ENCODE peak calls at places on chromosome 6, in seven cellular contexts. F is heart right ventricle, T is AG04450, Q is PC-3, L is mesendoderm, O is tibial artery, G is HCT116. X is an unnamed sample.

GRCh38 chr6:81708306-81708705 is 44.2 kb downstream of the TENT5A start:
- DNase-seq in F (no peak), T (no peak), Q (no peak), L (peak), O (no peak), G (no peak), X (no peak)

GRCh38 chr6:10976571-10976970 is 67.5 kb downstream of the ELOVL2 start:
- DNase-seq in F (no peak), T (no peak), Q (peak), L (no peak), O (no peak), G (no peak), X (no peak)

GRCh38 chr6:10557886-10558285 is 36.7 kb downstream of the GCNT2 start:
- DNase-seq in F (no peak), T (no peak), Q (no peak), L (no peak), O (no peak), G (no peak), X (no peak)

GRCh38 chr6:143980921-143981320 is 27.1 kb downstream of the PLAGL1 start:
- DNase-seq in F (no peak), T (no peak), Q (no peak), L (no peak), O (no peak), G (no peak), X (no peak)

GRCh38 chr6:142913036-142913510 is 31.9 kb downstream of the HIVEP2 start:
- DNase-seq in F (no peak), T (no peak), Q (no peak), L (no peak), O (no peak), G (no peak), X (no peak)

GRCh38 chr6:33894438-33894837 is 90.6 kb upstream of the MLN start:
- DNase-seq in F (no peak), T (no peak), Q (no peak), L (no peak), O (no peak), G (no peak), X (no peak)

GRCh38 chr6:55886185-55886836 is 10.9 kb upstream of the BMP5 start:
- DNase-seq in F (no peak), T (no peak), Q (peak), L (no peak), O (no peak), G (peak), X (no peak)

GRCh38 chr6:109687271-109687721 is 3.7 kb downstream of the AK9 start:
- DNase-seq in F (no peak), T (peak), Q (peak), L (no peak), O (no peak), G (no peak), X (no peak)

GRCh38 chr6:119308048-119308570 is 41.5 kb downstream of the MAN1A1 start:
- DNase-seq in F (no peak), T (no peak), Q (peak), L (peak), O (no peak), G (peak), X (no peak)

GRCh38 chr6:3410385-3411360 is 46.2 kb downstream of the SLC22A23 start:
- DNase-seq in F (peak), T (peak), Q (peak), L (peak), O (no peak), G (peak), X (peak)

GRCh38 chr6:3868544-3868943 is 19.4 kb downstream of the FAM50B start:
- DNase-seq in F (no peak), T (no peak), Q (no peak), L (no peak), O (no peak), G (no peak), X (no peak)

GRCh38 chr6:109238405-109238804 is 143.1 kb downstream of the CEP57L1 start:
- DNase-seq in F (no peak), T (no peak), Q (no peak), L (no peak), O (no peak), G (no peak), X (no peak)

GRCh38 chr6:15504040-15504491 is 158.8 kb downstream of the DTNBP1 start:
- DNase-seq in F (peak), T (no peak), Q (no peak), L (no peak), O (peak), G (no peak), X (no peak)

GRCh38 chr6:156689656-156690055 is 87.5 kb upstream of the ARID1B start:
- DNase-seq in F (no peak), T (no peak), Q (no peak), L (no peak), O (no peak), G (no peak), X (no peak)

GRCh38 chr6:38432479-38432878 is 207.2 kb downstream of the BTBD9 start:
- DNase-seq in F (no peak), T (no peak), Q (peak), L (peak), O (no peak), G (no peak), X (no peak)

GRCh38 chr6:160679402-160679769 is 15.3 kb upstream of the LPA start:
- DNase-seq in F (no peak), T (no peak), Q (no peak), L (peak), O (no peak), G (no peak), X (no peak)

GRCh38 chr6:109466212-109466923 is 10.8 kb upstream of the MICAL1 start:
- DNase-seq in F (no peak), T (no peak), Q (no peak), L (no peak), O (no peak), G (no peak), X (no peak)

GRCh38 chr6:156886409-156886808 is 109.2 kb downstream of the ARID1B start:
- DNase-seq in F (no peak), T (no peak), Q (no peak), L (no peak), O (no peak), G (no peak), X (no peak)

GRCh38 chr6:108526739-108527174 is 34.0 kb upstream of the FOXO3 start:
- DNase-seq in F (no peak), T (peak), Q (peak), L (peak), O (no peak), G (no peak), X (peak)

GRCh38 chr6:131062245-131063027 is 609 bp downstream of the EPB41L2 start:
- DNase-seq in F (no peak), T (no peak), Q (no peak), L (peak), O (peak), G (no peak), X (peak)

GRCh38 chr6:51411726-51412125 is 593.1 kb downstream of the TFAP2B start:
- DNase-seq in F (no peak), T (no peak), Q (peak), L (no peak), O (no peak), G (no peak), X (no peak)

GRCh38 chr6:30613251-30614043 is 3.6 kb downstream of the PPP1R10 start:
- DNase-seq in F (no peak), T (no peak), Q (peak), L (no peak), O (peak), G (no peak), X (no peak)

GRCh38 chr6:88368071-88368787 is 202.1 kb upstream of the CNR1 start:
- DNase-seq in F (no peak), T (no peak), Q (peak), L (no peak), O (no peak), G (no peak), X (peak)

GRCh38 chr6:43129434-43130194 is 41.5 kb upstream of the SRF start:
- DNase-seq in F (peak), T (no peak), Q (peak), L (peak), O (no peak), G (no peak), X (no peak)

GRCh38 chr6:99024089-99024488 is 76.3 kb upstream of the FBXL4 start:
- DNase-seq in F (no peak), T (no peak), Q (no peak), L (no peak), O (no peak), G (no peak), X (no peak)

GRCh38 chr6:109236140-109237081 is 141.1 kb downstream of the CEP57L1 start:
- DNase-seq in F (no peak), T (no peak), Q (no peak), L (peak), O (no peak), G (no peak), X (no peak)

GRCh38 chr6:30113377-30113759 is 478 bp upstream of the TRIM31 start:
- DNase-seq in F (no peak), T (no peak), Q (no peak), L (no peak), O (no peak), G (no peak), X (no peak)

GRCh38 chr6:71489736-71490135 is 201.1 kb downstream of the OGFRL1 start:
- DNase-seq in F (no peak), T (peak), Q (peak), L (peak), O (no peak), G (peak), X (peak)

GRCh38 chr6:135985471-135985870 is 134.0 kb downstream of the PDE7B start:
- DNase-seq in F (no peak), T (no peak), Q (no peak), L (no peak), O (no peak), G (no peak), X (no peak)

GRCh38 chr6:53066059-53066406 is 829 bp downstream of the FBXO9 start:
- DNase-seq in F (peak), T (no peak), Q (peak), L (peak), O (peak), G (no peak), X (peak)

GRCh38 chr6:52610745-52611355 is 34.0 kb upstream of the TRAM2 start:
- DNase-seq in F (no peak), T (no peak), Q (peak), L (peak), O (no peak), G (peak), X (no peak)

GRCh38 chr6:132490024-132490423 is 22.9 kb downstream of the STX7 start:
- DNase-seq in F (no peak), T (no peak), Q (no peak), L (no peak), O (peak), G (no peak), X (no peak)

GRCh38 chr6:44540881-44541280 is 153.4 kb downstream of the CDC5L start:
- DNase-seq in F (no peak), T (no peak), Q (no peak), L (no peak), O (peak), G (no peak), X (peak)

GRCh38 chr6:98827295-98828159 is 6.8 kb upstream of the POU3F2 start:
- DNase-seq in F (no peak), T (no peak), Q (no peak), L (peak), O (no peak), G (no peak), X (no peak)

GRCh38 chr6:81589465-81590313 is 162.8 kb downstream of the TENT5A start:
- DNase-seq in F (peak), T (no peak), Q (peak), L (no peak), O (no peak), G (no peak), X (no peak)

GRCh38 chr6:75207211-75207984 is 1.5 kb upstream of the COL12A1 start:
- DNase-seq in F (peak), T (no peak), Q (no peak), L (peak), O (no peak), G (no peak), X (no peak)

GRCh38 chr6:5256952-5257351 is 3.8 kb downstream of the LYRM4 start:
- DNase-seq in F (no peak), T (no peak), Q (no peak), L (no peak), O (no peak), G (no peak), X (no peak)

GRCh38 chr6:5259428-5259827 is 1.3 kb downstream of the LYRM4 start:
- DNase-seq in F (no peak), T (no peak), Q (no peak), L (no peak), O (no peak), G (no peak), X (no peak)

GRCh38 chr6:5260661-5261544 is at the start of the genes FARS2 and LYRM4:
- DNase-seq in F (peak), T (peak), Q (peak), L (peak), O (peak), G (peak), X (peak)

GRCh38 chr6:5260111-5260620 is 584 bp downstream of the LYRM4 start:
- DNase-seq in F (peak), T (no peak), Q (peak), L (peak), O (no peak), G (peak), X (peak)

DNA sequence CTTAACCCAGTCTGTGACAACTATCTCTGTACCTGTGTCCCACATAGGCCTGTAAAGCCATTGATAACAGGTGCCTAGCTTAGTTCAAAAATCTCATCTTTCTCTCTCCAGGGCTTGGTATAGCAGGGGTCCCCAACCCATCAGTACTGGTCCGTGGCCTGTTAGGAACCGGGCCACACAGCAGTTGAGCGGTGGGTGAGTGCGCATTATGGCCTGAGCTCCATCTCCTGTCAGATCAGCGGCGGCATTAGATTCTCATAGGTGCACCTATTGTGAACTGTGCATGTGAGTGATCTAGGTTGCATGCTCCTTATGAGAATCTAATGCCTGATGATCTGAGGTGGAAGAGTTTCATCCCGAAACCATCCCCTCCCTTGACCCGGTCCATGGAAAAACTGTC is 3.4 kb downstream of the LYRM4 start:
- DNase-seq in F (no peak), T (no peak), Q (no peak), L (no peak), O (no peak), G (no peak), X (no peak)
- H3K4me3 ChIP-seq in F (no peak), T (no peak), Q (no peak), L (no peak), O (no peak), G (no peak), X (no peak)

GRCh38 chr6:1904494-1904854 is 294.8 kb downstream of the FOXC1 start:
- DNase-seq in F (no peak), T (no peak), Q (no peak), L (no peak), O (no peak), G (no peak), X (no peak)
- H3K4me3 ChIP-seq in F (no peak), T (no peak), Q (no peak), L (no peak), O (no peak), G (no peak), X (no peak)

DNA sequence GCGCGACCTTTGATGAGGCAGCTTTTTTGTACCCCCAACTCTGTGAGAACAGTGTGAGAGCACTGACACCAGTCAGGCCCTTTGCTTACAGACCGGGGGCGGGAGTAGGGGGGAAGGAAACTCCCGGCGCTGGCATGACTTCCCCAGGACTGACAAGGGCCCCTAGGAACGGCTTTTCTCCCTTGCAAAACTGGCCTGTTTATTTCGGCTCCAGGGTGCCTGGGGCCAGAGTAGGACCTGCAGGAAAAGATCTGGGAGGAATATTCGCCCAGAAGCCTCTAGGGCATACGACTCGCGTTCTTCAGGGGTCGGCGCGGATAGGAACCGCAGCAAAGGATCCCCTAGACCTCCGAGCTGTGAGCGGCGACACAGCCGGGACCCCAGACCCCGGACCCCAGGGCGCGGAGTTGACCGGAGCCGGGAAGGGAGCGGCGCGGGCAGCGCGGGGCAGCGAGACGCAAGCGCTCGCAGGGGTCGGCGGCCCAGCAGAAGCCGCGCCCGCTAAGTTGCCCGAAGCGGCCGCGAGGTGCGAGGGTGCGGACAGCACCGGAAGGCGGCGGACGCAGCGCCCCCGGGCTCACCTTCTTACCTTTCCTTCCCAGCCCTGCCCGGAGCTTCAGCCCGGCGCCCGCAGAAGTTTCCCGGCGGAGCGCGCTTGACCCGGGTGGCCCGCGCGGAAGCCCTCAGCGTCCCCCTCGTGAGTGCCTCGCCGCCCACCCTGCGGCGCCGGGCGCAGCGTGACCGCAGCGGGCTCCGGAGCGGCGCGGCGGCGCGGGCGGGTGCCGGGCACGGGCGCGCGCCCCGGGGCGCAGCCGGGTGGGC is at the start of gene POPDC3:
- DNase-seq in F (peak), T (no peak), Q (peak), L (peak), O (no peak), G (no peak), X (peak)
- H3K4me3 ChIP-seq in F (peak), T (peak), Q (peak), L (peak), O (peak), G (peak), X (peak)

DNA sequence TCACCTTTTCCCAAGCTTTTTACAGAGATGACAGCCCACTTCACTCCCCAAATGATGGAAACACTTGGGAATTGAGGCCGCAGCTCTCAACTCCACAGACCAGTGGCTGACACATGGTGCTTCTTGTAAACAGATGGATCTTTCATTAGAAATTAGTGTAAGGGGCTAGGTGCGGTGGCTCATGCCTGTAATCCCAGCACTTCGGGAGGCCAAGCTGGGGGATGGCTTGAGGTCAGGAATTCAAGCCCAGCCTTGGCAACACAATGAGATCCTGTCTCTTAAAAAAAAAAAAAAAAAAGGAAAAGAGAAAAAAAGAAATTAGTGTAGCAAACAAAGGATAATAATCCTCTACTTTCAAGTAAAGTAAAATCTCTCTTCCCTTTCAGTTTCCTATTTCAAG is 15.7 kb downstream of the GJA10 start:
- DNase-seq in F (no peak), T (no peak), Q (no peak), L (no peak), O (no peak), G (no peak), X (no peak)
- H3K4me3 ChIP-seq in F (no peak), T (no peak), Q (no peak), L (no peak), O (no peak), G (no peak), X (no peak)

GRCh38 chr6:72950114-72950860 is 275.0 kb downstream of the KHDC1L start:
- DNase-seq in F (no peak), T (peak), Q (peak), L (peak), O (no peak), G (peak), X (peak)
- H3K4me3 ChIP-seq in F (no peak), T (no peak), Q (no peak), L (no peak), O (no peak), G (no peak), X (no peak)

DNA sequence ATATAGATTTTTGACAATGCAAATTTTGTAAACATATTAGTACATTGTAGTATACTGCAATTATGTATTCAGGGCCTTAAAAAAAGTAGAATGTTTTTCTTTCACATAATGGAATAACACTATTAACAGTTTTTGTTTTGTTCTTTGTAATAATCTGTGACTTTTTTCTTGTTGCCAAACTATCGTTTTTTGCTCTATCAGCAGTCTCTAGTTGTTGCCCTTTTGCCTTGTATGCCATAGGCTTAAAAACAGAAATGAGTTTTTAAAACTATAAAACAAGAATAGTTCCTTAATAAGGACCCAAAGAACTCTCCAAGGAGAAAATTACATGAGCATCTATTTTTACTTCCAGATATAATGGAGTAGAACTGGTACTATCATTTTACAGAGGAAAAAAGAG is 29.5 kb downstream of the REPS1 start:
- DNase-seq in F (no peak), T (no peak), Q (no peak), L (no peak), O (no peak), G (no peak), X (no peak)
- H3K4me3 ChIP-seq in F (no peak), T (no peak), Q (no peak), L (no peak), O (no peak), G (no peak), X (no peak)

GRCh38 chr6:153167026-153167891 is 36.2 kb upstream of the RGS17 start:
- DNase-seq in F (no peak), T (peak), Q (peak), L (peak), O (no peak), G (peak), X (peak)
- H3K4me3 ChIP-seq in F (no peak), T (no peak), Q (peak), L (no peak), O (no peak), G (peak), X (no peak)

GRCh38 chr6:101392561-101393230 is 812 bp upstream of the GRIK2 start:
- DNase-seq in F (no peak), T (no peak), Q (peak), L (peak), O (no peak), G (no peak), X (no peak)

GRCh38 chr6:101395345-101395744 is 1.8 kb downstream of the GRIK2 start:
- DNase-seq in F (no peak), T (no peak), Q (peak), L (no peak), O (no peak), G (no peak), X (no peak)

GRCh38 chr6:101391772-101392560 is 1.5 kb upstream of the GRIK2 start:
- DNase-seq in F (no peak), T (no peak), Q (peak), L (peak), O (no peak), G (no peak), X (no peak)

GRCh38 chr6:101396552-101397173 is 3.2 kb downstream of the GRIK2 start:
- DNase-seq in F (peak), T (no peak), Q (peak), L (peak), O (peak), G (no peak), X (peak)

GRCh38 chr6:101393291-101394251 is at the start of gene GRIK2:
- DNase-seq in F (peak), T (no peak), Q (peak), L (peak), O (no peak), G (no peak), X (peak)
- H3K4me3 ChIP-seq in F (peak), T (peak), Q (peak), L (peak), O (peak), G (peak), X (peak)

GRCh38 chr6:166101819-166102419 is 65.7 kb downstream of the TBXT start:
- DNase-seq in F (no peak), T (no peak), Q (no peak), L (no peak), O (no peak), G (no peak), X (no peak)

GRCh38 chr6:166097914-166098522 is 69.6 kb downstream of the TBXT start:
- DNase-seq in F (peak), T (peak), Q (peak), L (peak), O (peak), G (peak), X (peak)
- H3K4me3 ChIP-seq in F (peak), T (peak), Q (no peak), L (no peak), O (peak), G (peak), X (peak)

X was measured in SJSA1.